ENCODE peak calls at places on chromosome 5, in eight cellular contexts. F is WERI-Rb-1; Q is lower lobe of right lung; M is CD4-positive, alpha-beta T cell; K is ovary; B is CD8-positive, alpha-beta T cell; J is sigmoid colon; D is AG09319. O is an unnamed sample.

GRCh38 chr5:139950436-139950835 is 92.7 kb downstream of the NRG2 start:
- DNase-seq in Q (no peak), M (no peak), D (no peak), F (peak), J (no peak), B (peak), K (no peak), O (no peak)

GRCh38 chr5:88144219-88145040 is 124.2 kb downstream of the TMEM161B start:
- DNase-seq in M (no peak), K (no peak), D (no peak), B (no peak), F (no peak), J (no peak), Q (no peak), O (no peak)

GRCh38 chr5:82349651-82350050 is 71.5 kb upstream of the RPS23 start:
- DNase-seq in K (no peak), F (peak), M (peak), Q (no peak), B (no peak), D (no peak), J (no peak), O (no peak)

GRCh38 chr5:29795253-29795652 is 1398.2 kb upstream of the CDH6 start:
- DNase-seq in M (no peak), K (no peak), J (no peak), F (no peak), D (no peak), B (no peak), Q (no peak), O (no peak)

GRCh38 chr5:136763548-136763947 is 398.2 kb upstream of the TRPC7 start:
- DNase-seq in B (no peak), K (no peak), M (no peak), Q (no peak), J (no peak), F (no peak), D (no peak), O (no peak)

GRCh38 chr5:81601912-81602311 is 149.0 kb downstream of the SSBP2 start:
- DNase-seq in D (no peak), Q (no peak), B (no peak), M (no peak), J (no peak), K (no peak), F (no peak), O (no peak)

GRCh38 chr5:56415356-56415765 is 182.2 kb upstream of the ANKRD55 start:
- DNase-seq in B (no peak), J (peak), K (no peak), F (no peak), Q (peak), M (no peak), D (peak), O (peak)

GRCh38 chr5:137122075-137122474 is 377.1 kb downstream of the SPOCK1 start:
- DNase-seq in Q (no peak), F (no peak), D (peak), K (no peak), J (no peak), B (no peak), M (no peak), O (no peak)

GRCh38 chr5:16143361-16144049 is 36.1 kb downstream of the MARCHF11 start:
- DNase-seq in K (no peak), Q (no peak), D (no peak), J (no peak), M (no peak), F (peak), B (no peak), O (no peak)

GRCh38 chr5:140111043-140111858 is 2.7 kb upstream of the PURA start:
- DNase-seq in D (no peak), J (no peak), M (no peak), B (no peak), Q (no peak), K (no peak), F (peak), O (no peak)

DNA sequence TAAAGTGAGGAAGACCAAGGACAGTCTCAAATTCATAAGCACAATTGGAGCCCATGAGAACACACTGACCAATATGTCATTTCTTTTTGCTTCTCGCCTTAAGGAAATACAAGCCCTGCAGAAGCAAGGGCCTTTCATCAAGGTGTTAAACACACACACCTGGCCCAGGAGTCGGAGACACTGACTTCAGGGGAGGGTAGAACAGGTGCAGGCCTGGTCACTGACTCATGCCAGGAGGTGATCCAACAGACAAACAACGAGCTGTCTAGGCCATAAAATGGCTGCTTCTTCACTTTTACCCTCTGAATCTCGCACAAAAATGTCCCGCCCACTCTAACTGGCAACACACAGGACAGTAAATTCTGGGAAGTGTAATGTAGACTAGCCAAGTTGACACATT is 62.7 kb downstream of the RGMB start:
- DNase-seq in D (no peak), F (no peak), B (no peak), K (no peak), J (no peak), Q (no peak), M (no peak), O (no peak)
- TF ChIP-seq CTCF in D (no peak), F (no peak), B (no peak), K (no peak), J (no peak), Q (no peak), M (no peak), O (no peak)

GRCh38 chr5:133948721-133949120 is 19.7 kb downstream of the C5orf15 start:
- DNase-seq in J (no peak), B (no peak), D (no peak), F (no peak), Q (no peak), M (no peak), K (no peak), O (no peak)
- TF ChIP-seq CTCF in J (no peak), B (no peak), D (no peak), F (no peak), Q (no peak), M (no peak), K (no peak), O (no peak)

DNA sequence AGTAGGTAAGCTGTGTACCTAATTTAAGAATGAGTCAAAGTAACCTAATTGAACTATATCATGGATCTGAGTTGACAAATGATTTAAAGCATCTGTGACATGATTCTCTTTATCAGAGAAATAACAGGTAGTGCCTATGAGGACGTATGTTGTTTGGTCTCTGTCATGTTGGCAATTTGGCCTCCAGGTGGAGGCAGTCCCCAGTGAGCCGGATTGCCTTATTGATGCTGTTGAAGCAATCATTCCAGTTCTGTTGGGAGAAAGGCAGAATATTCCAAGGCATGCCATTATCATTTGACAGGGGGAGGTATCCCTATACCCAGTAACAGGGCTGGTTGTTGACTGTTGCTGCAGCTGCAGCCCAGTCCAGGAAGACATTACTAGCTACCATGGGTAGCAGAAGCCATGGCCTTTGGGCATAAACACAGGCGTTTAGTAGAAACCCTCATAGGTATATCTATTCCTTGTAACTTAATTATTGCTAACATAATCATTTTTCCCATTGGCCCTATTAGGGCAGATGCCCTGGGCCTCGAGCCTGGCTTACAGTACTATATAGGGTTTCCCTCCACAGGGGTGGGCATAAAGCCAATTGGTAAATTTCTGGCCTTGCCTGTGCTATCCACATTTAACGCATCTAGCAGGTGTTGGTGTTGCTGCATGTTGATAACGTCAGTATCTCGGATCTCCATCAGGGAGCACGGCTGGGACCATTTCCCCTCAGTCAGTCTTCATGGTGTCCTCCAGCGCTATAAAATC is 12.2 kb upstream of the SLC22A4 start:
- DNase-seq in J (no peak), M (no peak), Q (no peak), K (no peak), B (peak), D (no peak), F (no peak), O (no peak)
- TF ChIP-seq CTCF in J (no peak), M (no peak), Q (no peak), K (no peak), B (no peak), D (no peak), F (no peak), O (no peak)

GRCh38 chr5:58466939-58467338 is 7.1 kb upstream of the PLK2 start:
- DNase-seq in K (no peak), F (peak), D (no peak), B (no peak), J (no peak), Q (no peak), M (no peak), O (no peak)
- TF ChIP-seq CTCF in K (no peak), F (no peak), D (no peak), B (no peak), J (no peak), Q (no peak), M (no peak), O (no peak)

GRCh38 chr5:107570805-107571531 is 99.8 kb downstream of the EFNA5 start:
- DNase-seq in D (no peak), J (no peak), F (peak), M (no peak), K (no peak), B (peak), Q (no peak), O (no peak)
- TF ChIP-seq CTCF in D (no peak), J (no peak), F (no peak), M (no peak), K (no peak), B (no peak), Q (no peak), O (no peak)

GRCh38 chr5:90861843-90862586 is 303.4 kb downstream of the ADGRV1 start:
- DNase-seq in M (no peak), D (no peak), F (no peak), J (no peak), K (no peak), B (no peak), Q (no peak), O (no peak)
- TF ChIP-seq CTCF in M (no peak), D (no peak), F (no peak), J (no peak), K (no peak), B (no peak), Q (no peak), O (no peak)

GRCh38 chr5:118007262-118007661 is 981.1 kb downstream of the DTWD2 start:
- DNase-seq in M (no peak), F (no peak), J (no peak), Q (no peak), D (no peak), B (no peak), K (no peak), O (no peak)
- TF ChIP-seq CTCF in M (no peak), F (no peak), J (no peak), Q (no peak), D (no peak), B (no peak), K (no peak), O (no peak)

DNA sequence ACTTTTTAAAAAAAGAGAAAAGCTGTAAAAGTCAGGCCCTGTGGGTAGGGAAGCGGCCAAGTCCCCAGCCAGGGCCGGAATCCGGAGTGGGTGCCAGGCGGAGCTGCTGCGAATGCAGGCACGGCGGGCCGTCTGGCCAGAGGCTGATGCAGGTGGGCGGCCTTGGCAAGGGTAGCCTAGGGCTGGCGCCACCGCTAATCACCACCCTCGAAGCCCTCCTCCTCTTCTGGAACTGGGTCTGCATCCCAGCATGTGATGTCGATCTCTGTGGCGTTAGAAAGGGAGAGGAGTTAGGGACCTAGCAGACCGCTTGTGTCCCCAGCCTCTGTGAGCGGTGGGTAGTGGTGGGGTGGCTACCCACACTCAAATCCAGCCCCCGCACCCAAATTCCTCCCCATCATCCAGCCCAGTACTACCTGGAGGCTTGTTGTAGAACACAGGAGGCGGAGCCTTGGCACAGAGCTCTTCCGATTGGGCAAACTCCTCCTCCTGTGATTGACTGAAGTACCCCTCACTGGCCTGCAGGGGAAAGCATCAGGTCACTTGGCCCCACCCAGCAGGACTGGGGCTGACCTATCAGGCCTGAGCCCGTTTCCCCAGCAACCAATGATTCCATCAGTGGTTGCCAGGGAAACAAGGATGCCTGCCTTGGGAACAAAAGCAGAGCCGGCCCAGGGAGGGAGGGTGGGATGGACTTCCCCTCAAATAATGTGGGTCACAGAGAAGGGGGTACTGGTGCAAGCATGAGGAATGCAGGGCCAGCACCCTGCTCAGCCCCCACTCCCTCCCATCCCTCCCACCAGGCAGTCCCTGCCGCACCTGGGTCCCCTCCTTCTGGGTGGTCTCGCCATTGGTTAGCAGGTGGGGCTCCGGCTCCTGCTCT is 10.9 kb downstream of the PRR7 start:
- DNase-seq in K (peak), B (no peak), Q (peak), F (peak), M (no peak), D (peak), J (peak), O (no peak)
- TF ChIP-seq CTCF in K (no peak), B (peak), Q (peak), F (peak), M (no peak), D (peak), J (peak), O (no peak)

GRCh38 chr5:96901841-96902240 is 25.5 kb downstream of the ERAP2 start:
- DNase-seq in B (no peak), Q (no peak), M (no peak), F (no peak), D (no peak), K (no peak), J (no peak), O (no peak)

GRCh38 chr5:96902876-96903275 is 26.6 kb downstream of the ERAP2 start:
- DNase-seq in F (no peak), J (no peak), M (no peak), K (no peak), D (no peak), Q (no peak), B (no peak), O (no peak)

GRCh38 chr5:96904054-96904931 is 28.0 kb downstream of the ERAP2 start:
- DNase-seq in B (no peak), M (no peak), D (no peak), F (no peak), J (no peak), K (no peak), Q (no peak), O (no peak)

GRCh38 chr5:96903300-96903699 is 27.0 kb downstream of the ERAP2 start:
- DNase-seq in B (no peak), M (no peak), F (no peak), K (no peak), Q (no peak), J (no peak), D (no peak), O (no peak)

DNA sequence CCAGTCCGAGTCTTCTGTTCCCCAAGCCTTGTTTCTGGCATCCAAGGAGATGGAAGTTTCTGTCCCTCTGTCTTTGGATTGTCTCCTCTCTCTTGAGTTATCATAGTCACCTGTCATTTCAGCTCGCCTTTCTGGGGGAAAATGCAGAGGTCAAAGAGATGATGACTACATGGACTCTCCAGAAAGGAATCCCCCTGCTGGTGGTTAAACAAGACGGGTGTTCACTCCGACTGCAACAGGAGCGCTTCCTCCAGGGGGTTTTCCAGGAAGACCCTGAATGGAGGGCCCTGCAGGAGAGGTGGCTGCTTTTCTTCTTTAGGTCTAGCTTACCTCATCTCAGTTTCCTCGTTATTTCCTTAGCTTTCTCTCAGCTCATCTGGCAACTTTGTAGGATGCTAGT is 25.1 kb downstream of the ERAP2 start:
- DNase-seq in J (no peak), D (no peak), K (no peak), F (no peak), M (no peak), Q (no peak), B (no peak), O (no peak)
- TF ChIP-seq CTCF in J (no peak), D (peak), K (no peak), F (no peak), M (no peak), Q (no peak), B (no peak), O (no peak)

O was measured in activated B cell treated with CpG ODN at 0.5 μM for 24 hours.